ENCODE peak calls at places on chromosome 11, in five cellular contexts. One of them, this sample, is unnamed.

GRCh38 chr11:18490736-18491485 is 35.3 kb downstream of the LDHAL6A start:
- DNase-seq in uterus: no peak
- DNase-seq in choroid plexus epithelial cell: no peak
- DNase-seq in A549: no peak
- DNase-seq in PC-9: peak
- DNase-seq in this sample: no peak

GRCh38 chr11:66721939-66722338 is 7.1 kb downstream of the SPTBN2 start:
- DNase-seq in uterus: no peak
- DNase-seq in choroid plexus epithelial cell: no peak
- DNase-seq in PC-9: no peak
- DNase-seq in A549: no peak
- DNase-seq in this sample: no peak

GRCh38 chr11:62337682-62338181 is 484 bp downstream of the ASRGL1 start:
- DNase-seq in PC-9: no peak
- DNase-seq in uterus: no peak
- DNase-seq in choroid plexus epithelial cell: no peak
- DNase-seq in A549: peak
- DNase-seq in this sample: no peak

GRCh38 chr11:2444301-2445106 is at the start of the genes KCNQ1 and TRPM5:
- DNase-seq in choroid plexus epithelial cell: no peak
- DNase-seq in uterus: no peak
- DNase-seq in A549: peak
- DNase-seq in PC-9: no peak
- DNase-seq in this sample: peak

GRCh38 chr11:115958089-115959000 is 454.1 kb upstream of the CADM1 start:
- DNase-seq in uterus: no peak
- DNase-seq in PC-9: no peak
- DNase-seq in choroid plexus epithelial cell: no peak
- DNase-seq in A549: no peak
- DNase-seq in this sample: no peak

GRCh38 chr11:96954587-96954986 is 564.8 kb downstream of the JRKL start:
- DNase-seq in uterus: no peak
- DNase-seq in choroid plexus epithelial cell: no peak
- DNase-seq in A549: no peak
- DNase-seq in PC-9: no peak
- DNase-seq in this sample: no peak

GRCh38 chr11:39294648-39295047 is 2164.8 kb downstream of the LRRC4C start:
- DNase-seq in PC-9: no peak
- DNase-seq in choroid plexus epithelial cell: no peak
- DNase-seq in A549: no peak
- DNase-seq in uterus: no peak
- DNase-seq in this sample: no peak

GRCh38 chr11:130426223-130427048 is 2.0 kb downstream of the ADAMTS8 start:
- DNase-seq in uterus: no peak
- DNase-seq in A549: no peak
- DNase-seq in PC-9: no peak
- DNase-seq in choroid plexus epithelial cell: no peak
- DNase-seq in this sample: no peak

GRCh38 chr11:2368178-2368850 is 8.8 kb upstream of the CD81 start:
- DNase-seq in choroid plexus epithelial cell: no peak
- DNase-seq in PC-9: no peak
- DNase-seq in A549: no peak
- DNase-seq in uterus: no peak
- DNase-seq in this sample: no peak

GRCh38 chr11:83437939-83438338 is 151.8 kb upstream of the CCDC90B start:
- DNase-seq in choroid plexus epithelial cell: no peak
- DNase-seq in uterus: no peak
- DNase-seq in PC-9: no peak
- DNase-seq in A549: no peak
- DNase-seq in this sample: no peak

GRCh38 chr11:69948256-69949141 is 129.3 kb upstream of the FGF3 start:
- DNase-seq in choroid plexus epithelial cell: no peak
- DNase-seq in PC-9: peak
- DNase-seq in A549: peak
- DNase-seq in uterus: no peak
- DNase-seq in this sample: no peak

GRCh38 chr11:134272381-134273316 is 3.5 kb upstream of the GLB1L3 start:
- DNase-seq in PC-9: no peak
- DNase-seq in choroid plexus epithelial cell: peak
- DNase-seq in uterus: no peak
- DNase-seq in A549: no peak
- DNase-seq in this sample: no peak

GRCh38 chr11:63906585-63906984 is 10.4 kb downstream of the RCOR2 start:
- DNase-seq in PC-9: no peak
- DNase-seq in A549: no peak
- DNase-seq in uterus: no peak
- DNase-seq in choroid plexus epithelial cell: peak
- DNase-seq in this sample: peak

GRCh38 chr11:102733232-102733875 is 8.6 kb upstream of the MMP8 start:
- DNase-seq in PC-9: peak
- DNase-seq in A549: peak
- DNase-seq in choroid plexus epithelial cell: peak
- DNase-seq in uterus: no peak
- DNase-seq in this sample: no peak

GRCh38 chr11:115215694-115216615 is 288.3 kb downstream of the CADM1 start:
- DNase-seq in choroid plexus epithelial cell: peak
- DNase-seq in A549: peak
- DNase-seq in uterus: no peak
- DNase-seq in PC-9: peak
- DNase-seq in this sample: no peak

GRCh38 chr11:121543981-121544380 is 91.2 kb upstream of the SORL1-AS1 start:
- DNase-seq in A549: no peak
- DNase-seq in PC-9: no peak
- DNase-seq in choroid plexus epithelial cell: no peak
- DNase-seq in uterus: no peak
- DNase-seq in this sample: no peak

GRCh38 chr11:62108017-62108750 is 15.6 kb upstream of the INCENP start:
- DNase-seq in choroid plexus epithelial cell: peak
- DNase-seq in PC-9: peak
- DNase-seq in A549: peak
- DNase-seq in uterus: peak
- DNase-seq in this sample: peak

GRCh38 chr11:292211-293121 is 3.5 kb downstream of the PGGHG start:
- DNase-seq in PC-9: no peak
- DNase-seq in A549: no peak
- DNase-seq in choroid plexus epithelial cell: no peak
- DNase-seq in uterus: no peak
- DNase-seq in this sample: no peak

GRCh38 chr11:43644626-43645299 is 35.8 kb upstream of the HSD17B12 start:
- DNase-seq in choroid plexus epithelial cell: peak
- DNase-seq in PC-9: peak
- DNase-seq in uterus: no peak
- DNase-seq in A549: no peak
- DNase-seq in this sample: no peak

GRCh38 chr11:126150256-126150655 is 61.2 kb downstream of the RPUSD4 start:
- DNase-seq in PC-9: no peak
- DNase-seq in A549: no peak
- DNase-seq in choroid plexus epithelial cell: no peak
- DNase-seq in uterus: no peak
- DNase-seq in this sample: no peak

GRCh38 chr11:123143476-123143875 is 51.6 kb downstream of the CLMP start:
- DNase-seq in A549: no peak
- DNase-seq in uterus: no peak
- DNase-seq in choroid plexus epithelial cell: peak
- DNase-seq in PC-9: no peak
- DNase-seq in this sample: no peak

GRCh38 chr11:94142308-94143277 is 14.0 kb downstream of the PANX1 start:
- DNase-seq in PC-9: no peak
- DNase-seq in A549: no peak
- DNase-seq in choroid plexus epithelial cell: peak
- DNase-seq in uterus: no peak
- DNase-seq in this sample: no peak

GRCh38 chr11:1233351-1234053 is 10.6 kb downstream of the MUC5B start:
- DNase-seq in choroid plexus epithelial cell: no peak
- DNase-seq in uterus: no peak
- DNase-seq in A549: no peak
- DNase-seq in PC-9: no peak
- DNase-seq in this sample: peak

GRCh38 chr11:75966546-75967287 is 151.7 kb downstream of the UVRAG start:
- DNase-seq in uterus: no peak
- DNase-seq in PC-9: no peak
- DNase-seq in A549: peak
- DNase-seq in choroid plexus epithelial cell: peak
- DNase-seq in this sample: no peak

GRCh38 chr11:11514246-11514645 is 107.6 kb downstream of the GALNT18 start:
- DNase-seq in A549: no peak
- DNase-seq in PC-9: no peak
- DNase-seq in choroid plexus epithelial cell: no peak
- DNase-seq in uterus: no peak
- DNase-seq in this sample: no peak

GRCh38 chr11:66068154-66068821 is 1.8 kb upstream of the PACS1 start:
- DNase-seq in PC-9: peak
- DNase-seq in choroid plexus epithelial cell: peak
- DNase-seq in A549: peak
- DNase-seq in uterus: peak
- DNase-seq in this sample: peak

GRCh38 chr11:67010296-67010905 is 12.5 kb upstream of the SYT12 start:
- DNase-seq in A549: no peak
- DNase-seq in uterus: no peak
- DNase-seq in choroid plexus epithelial cell: no peak
- DNase-seq in PC-9: no peak
- DNase-seq in this sample: no peak

GRCh38 chr11:72244317-72245231 is 598 bp upstream of the PHOX2A start:
- DNase-seq in A549: no peak
- DNase-seq in PC-9: no peak
- DNase-seq in uterus: no peak
- DNase-seq in choroid plexus epithelial cell: no peak
- DNase-seq in this sample: no peak
- H3K4me3 ChIP-seq in A549: no peak
- H3K4me3 ChIP-seq in PC-9: no peak
- H3K4me3 ChIP-seq in uterus: no peak
- H3K4me3 ChIP-seq in choroid plexus epithelial cell: no peak
- H3K4me3 ChIP-seq in this sample: no peak

GRCh38 chr11:60914620-60915249 is 777 bp downstream of the TMEM109 start:
- DNase-seq in uterus: no peak
- DNase-seq in PC-9: no peak
- DNase-seq in choroid plexus epithelial cell: peak
- DNase-seq in A549: no peak
- DNase-seq in this sample: no peak

GRCh38 chr11:60910711-60911366 is 3.1 kb upstream of the TMEM109 start:
- DNase-seq in A549: no peak
- DNase-seq in PC-9: no peak
- DNase-seq in uterus: no peak
- DNase-seq in choroid plexus epithelial cell: no peak
- DNase-seq in this sample: no peak

GRCh38 chr11:60913793-60914619 is at the start of gene TMEM109:
- DNase-seq in uterus: peak
- DNase-seq in choroid plexus epithelial cell: peak
- DNase-seq in PC-9: peak
- DNase-seq in A549: peak
- DNase-seq in this sample: peak

GRCh38 chr11:60912223-60912850 is 1.6 kb upstream of the TMEM109 start:
- DNase-seq in uterus: no peak
- DNase-seq in A549: no peak
- DNase-seq in PC-9: no peak
- DNase-seq in choroid plexus epithelial cell: peak
- DNase-seq in this sample: peak

DNA sequence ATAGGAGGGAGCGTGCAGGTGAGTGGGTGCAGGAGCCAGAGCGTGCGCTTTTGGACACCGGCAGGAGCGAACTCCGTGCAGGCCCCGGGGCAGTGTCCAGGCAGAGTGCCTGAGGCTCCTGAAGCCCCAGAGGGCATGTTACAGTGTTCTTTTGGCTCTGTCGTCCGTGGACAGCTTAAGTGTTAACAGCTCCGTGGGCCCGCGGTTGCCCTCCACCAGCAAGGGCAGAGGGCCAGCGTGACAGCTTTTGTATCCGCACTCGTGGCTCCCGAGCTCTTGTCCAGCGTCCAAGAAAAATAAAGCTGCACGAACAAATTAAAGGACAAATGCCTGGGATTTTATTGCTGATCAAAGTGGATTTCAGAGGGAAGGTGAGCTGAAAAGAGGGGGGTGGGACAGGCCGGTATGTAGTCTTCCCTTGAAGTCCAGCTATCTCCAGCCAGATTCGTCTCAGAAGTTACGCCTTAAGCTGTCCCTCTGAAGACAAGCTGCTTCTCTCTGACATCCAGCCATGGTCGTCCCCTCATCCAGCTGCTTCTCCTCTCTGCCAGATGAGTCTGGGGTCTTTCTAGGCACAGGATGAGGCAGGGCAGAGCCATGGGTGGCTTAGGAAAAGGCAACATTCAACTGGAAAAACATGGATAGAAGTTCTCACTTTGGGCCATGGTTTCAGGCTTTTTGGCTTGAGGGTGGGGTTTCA is 957 bp upstream of the TMEM109 start:
- DNase-seq in uterus: no peak
- DNase-seq in A549: no peak
- DNase-seq in PC-9: no peak
- DNase-seq in choroid plexus epithelial cell: peak
- DNase-seq in this sample: no peak
- H3K4me3 ChIP-seq in uterus: peak
- H3K4me3 ChIP-seq in A549: peak
- H3K4me3 ChIP-seq in PC-9: peak
- H3K4me3 ChIP-seq in choroid plexus epithelial cell: peak
- H3K4me3 ChIP-seq in this sample: peak

GRCh38 chr11:46392421-46393230 is 1.1 kb upstream of the CHRM4 start:
- DNase-seq in PC-9: peak
- DNase-seq in A549: peak
- DNase-seq in choroid plexus epithelial cell: peak
- DNase-seq in uterus: peak
- DNase-seq in this sample: peak

GRCh38 chr11:46389450-46390330 is 1.9 kb downstream of the CHRM4 start:
- DNase-seq in uterus: no peak
- DNase-seq in choroid plexus epithelial cell: peak
- DNase-seq in PC-9: peak
- DNase-seq in A549: peak
- DNase-seq in this sample: no peak

GRCh38 chr11:46391578-46392420 is at the start of gene CHRM4:
- DNase-seq in choroid plexus epithelial cell: peak
- DNase-seq in A549: peak
- DNase-seq in PC-9: peak
- DNase-seq in uterus: no peak
- DNase-seq in this sample: no peak

GRCh38 chr11:46390331-46391171 is 1.0 kb downstream of the CHRM4 start:
- DNase-seq in PC-9: no peak
- DNase-seq in choroid plexus epithelial cell: no peak
- DNase-seq in A549: no peak
- DNase-seq in uterus: no peak
- DNase-seq in this sample: no peak

GRCh38 chr11:46391186-46391577 is 394 bp downstream of the CHRM4 start:
- DNase-seq in uterus: no peak
- DNase-seq in PC-9: no peak
- DNase-seq in A549: no peak
- DNase-seq in choroid plexus epithelial cell: no peak
- DNase-seq in this sample: no peak
- H3K4me3 ChIP-seq in uterus: no peak
- H3K4me3 ChIP-seq in PC-9: no peak
- H3K4me3 ChIP-seq in A549: peak
- H3K4me3 ChIP-seq in choroid plexus epithelial cell: peak
- H3K4me3 ChIP-seq in this sample: no peak

DNA sequence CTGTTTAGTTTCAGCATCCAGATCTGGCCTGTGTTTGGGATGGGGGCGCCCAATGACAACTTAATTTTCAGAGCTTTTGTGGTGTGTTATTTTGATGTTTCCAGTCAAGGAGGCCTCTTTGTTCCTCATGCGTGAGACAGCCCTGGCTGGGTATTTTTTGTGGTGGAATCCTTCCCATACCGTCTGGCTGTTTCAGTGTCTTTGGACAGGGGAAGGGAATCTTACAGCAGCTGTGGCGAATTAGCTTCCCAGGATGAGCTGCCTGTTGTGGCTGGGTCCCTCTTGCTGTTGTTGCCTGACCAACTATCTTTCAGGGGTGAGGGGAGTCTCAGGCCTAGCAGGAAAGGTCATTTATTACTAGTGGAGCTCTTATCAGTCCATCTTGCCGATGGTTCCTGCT is 138.8 kb downstream of the ARHGAP20 start:
- DNase-seq in uterus: no peak
- DNase-seq in A549: no peak
- DNase-seq in PC-9: no peak
- DNase-seq in choroid plexus epithelial cell: no peak
- DNase-seq in this sample: no peak
- H3K4me3 ChIP-seq in uterus: no peak
- H3K4me3 ChIP-seq in A549: no peak
- H3K4me3 ChIP-seq in PC-9: no peak
- H3K4me3 ChIP-seq in choroid plexus epithelial cell: no peak
- H3K4me3 ChIP-seq in this sample: no peak

This sample was measured in CD8-positive, alpha-beta memory T cell.